ENCODE peak calls at places on chromosomes 3 and 15, in six cellular contexts. P is A549, D is breast epithelium, C is BJ, G is GM12865, L is ascending aorta. O is an unnamed sample.

GRCh38 chr3:48022178-48022577 is 6.0 kb upstream of the MAP4 start:
- DNase-seq in P (no peak), D (no peak), C (no peak), G (no peak), L (no peak), O (no peak)

GRCh38 chr15:88385078-88385700 is 82.0 kb downstream of the MRPL46 start:
- DNase-seq in P (peak; percentile 83), D (no peak), C (no peak), G (no peak), L (no peak), O (no peak)

GRCh38 chr15:70799667-70800450 is 36.5 kb upstream of the UACA start:
- DNase-seq in P (no peak), D (no peak), C (peak; percentile 97), G (no peak), L (no peak), O (no peak)

GRCh38 chr3:13570391-13571194 is 21.7 kb downstream of the FBLN2 start:
- DNase-seq in P (no peak), D (no peak), C (no peak), G (no peak), L (no peak), O (no peak)

GRCh38 chr3:193594946-193595689 is 2.1 kb downstream of the OPA1 start:
- DNase-seq in P (no peak), D (no peak), C (no peak), G (no peak), L (no peak), O (no peak)

GRCh38 chr15:73677146-73677607 is 7.0 kb upstream of the CD276 start:
- DNase-seq in P (peak; percentile 36), D (peak; percentile 64), C (no peak), G (peak; percentile 60), L (no peak), O (peak; percentile 18)

GRCh38 chr15:38267416-38268022 is 14.9 kb downstream of the SPRED1 start:
- DNase-seq in P (no peak), D (no peak), C (no peak), G (no peak), L (no peak), O (no peak)

GRCh38 chr3:58271901-58272501 is 34.0 kb upstream of the RPP14 start:
- DNase-seq in P (peak; percentile 49), D (no peak), C (peak; percentile 74), G (no peak), L (no peak), O (no peak)

GRCh38 chr3:24678441-24678865 is 183.8 kb upstream of the THRB start:
- DNase-seq in P (no peak), D (no peak), C (peak; percentile 66), G (no peak), L (no peak), O (no peak)

GRCh38 chr3:124558898-124559649 is 171.2 kb upstream of the UMPS start:
- DNase-seq in P (peak; percentile 36), D (peak; percentile 76), C (peak; percentile 86), G (no peak), L (peak; percentile 66), O (no peak)

DNA sequence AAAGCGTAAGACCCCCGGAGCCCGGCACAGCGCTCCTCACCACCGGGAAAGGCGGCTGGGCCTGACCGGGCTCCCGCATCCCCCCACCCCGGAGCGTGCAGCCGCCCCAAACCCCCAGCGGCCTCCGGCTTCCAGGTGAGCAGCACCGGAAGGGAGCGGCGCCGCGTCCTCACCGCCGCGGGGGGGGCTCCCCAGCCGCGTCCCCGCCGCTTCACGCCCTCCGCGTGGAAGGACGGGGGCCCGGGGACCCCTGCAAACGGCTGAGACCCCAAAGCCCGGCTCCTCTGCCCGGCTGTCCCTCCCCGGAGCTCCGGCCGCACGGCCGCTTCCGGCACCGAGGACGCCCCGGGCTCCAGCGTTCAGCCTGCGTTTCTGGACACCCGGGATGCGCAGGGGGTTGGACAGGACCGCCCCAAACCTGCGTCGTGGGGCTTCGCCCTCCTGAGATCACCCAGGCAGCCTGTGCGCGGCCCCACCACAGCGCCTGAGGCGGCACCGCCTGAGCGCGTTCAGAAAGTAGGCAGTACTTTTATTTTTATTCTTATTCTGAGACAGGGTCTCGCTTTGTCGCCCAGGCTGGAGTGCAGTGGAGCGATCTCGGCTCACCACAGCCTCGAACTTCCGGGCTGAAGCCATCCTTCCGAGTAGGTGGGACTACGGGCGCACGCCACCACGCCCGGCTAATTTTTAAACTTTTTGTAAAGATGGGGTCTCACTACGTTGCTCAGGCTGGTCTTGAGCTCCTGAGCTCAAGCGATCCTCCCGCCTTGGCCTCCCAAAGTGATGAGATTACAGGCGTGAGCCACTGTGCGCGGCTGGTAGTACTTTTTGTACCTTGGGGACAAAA is 51.6 kb upstream of the BLM start:
- DNase-seq in P (peak; percentile 95), D (peak; percentile 69), C (no peak), G (peak; percentile 96), L (no peak), O (peak; percentile 66)
- H3K4me3 ChIP-seq in P (peak overlapping the region; percentile 73), D (peak overlapping the region; percentile 84), C (peak overlapping the region; percentile 60), G (peak overlapping the region; percentile 75), L (peak overlapping the region; percentile 82), O (peak overlapping the region; percentile 73)

GRCh38 chr3:12098400-12098799 is 60.3 kb downstream of the TIMP4 start:
- DNase-seq in P (no peak), D (no peak), C (no peak), G (no peak), L (no peak), O (no peak)
- TF ChIP-seq CTCF in P (no peak), D (no peak), C (no peak), G (no peak), L (no peak), O (no peak)

GRCh38 chr3:138942861-138943623 is 3.9 kb downstream of the FOXL2 start:
- DNase-seq in P (no peak), D (no peak), C (no peak), G (no peak), L (no peak), O (no peak)
- H3K4me3 ChIP-seq in P (no peak overlapping the region), D (no peak overlapping the region), C (no peak overlapping the region), G (no peak overlapping the region), L (no peak overlapping the region), O (no peak overlapping the region)

GRCh38 chr3:154018100-154018696 is 103.0 kb upstream of the ARHGEF26 start:
- DNase-seq in P (peak; percentile 11), D (no peak), C (no peak), G (peak; percentile 57), L (no peak), O (peak; percentile 5)
- TF ChIP-seq CTCF in P (peak; percentile 41), D (no peak), C (peak; percentile 53), G (peak; percentile 68), L (no peak), O (peak; percentile 75)

DNA sequence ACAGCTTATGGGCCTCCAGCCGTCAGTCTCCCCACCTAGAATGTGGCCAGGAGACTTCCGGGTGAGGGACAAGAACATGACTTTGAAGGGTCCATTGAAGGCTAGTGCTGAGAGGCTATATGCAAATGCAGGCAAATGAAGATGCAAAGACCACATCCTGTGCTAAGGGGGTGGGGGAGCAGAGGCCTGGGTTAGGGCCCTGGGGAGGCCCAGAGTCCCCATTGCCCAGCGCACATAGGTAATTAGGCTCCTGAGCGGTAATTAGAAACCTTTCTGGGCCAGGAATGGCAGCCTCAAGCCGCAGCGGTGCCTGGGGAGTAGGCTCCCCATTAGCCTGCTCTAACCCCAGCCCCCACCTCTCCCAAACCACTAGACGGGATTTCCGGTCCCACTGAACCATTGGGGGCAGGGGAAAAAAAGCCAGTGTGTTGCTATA is 6.9 kb downstream of the CSK start:
- DNase-seq in P (no peak), D (no peak), C (no peak), G (peak; percentile 97), L (no peak), O (peak; percentile 92)
- H3K4me3 ChIP-seq in P (no peak overlapping the region), D (no peak overlapping the region), C (no peak overlapping the region), G (peak overlapping the region; percentile 98), L (no peak overlapping the region), O (peak overlapping the region; percentile 62)

GRCh38 chr15:40325188-40325587 is 1.7 kb downstream of the INAFM2 start:
- DNase-seq in P (no peak), D (no peak), C (no peak), G (no peak), L (no peak), O (no peak)
- TF ChIP-seq CTCF in P (no peak), D (no peak), C (no peak), G (no peak), L (no peak), O (no peak)

GRCh38 chr3:27312044-27312668 is 57.0 kb downstream of the NEK10 start:
- DNase-seq in P (peak; percentile 59), D (no peak), C (peak; percentile 35), G (peak; percentile 56), L (no peak), O (peak; percentile 15)
- H3K4me3 ChIP-seq in P (no peak overlapping the region), D (no peak overlapping the region), C (no peak overlapping the region), G (no peak overlapping the region), L (no peak overlapping the region), O (no peak overlapping the region)

DNA sequence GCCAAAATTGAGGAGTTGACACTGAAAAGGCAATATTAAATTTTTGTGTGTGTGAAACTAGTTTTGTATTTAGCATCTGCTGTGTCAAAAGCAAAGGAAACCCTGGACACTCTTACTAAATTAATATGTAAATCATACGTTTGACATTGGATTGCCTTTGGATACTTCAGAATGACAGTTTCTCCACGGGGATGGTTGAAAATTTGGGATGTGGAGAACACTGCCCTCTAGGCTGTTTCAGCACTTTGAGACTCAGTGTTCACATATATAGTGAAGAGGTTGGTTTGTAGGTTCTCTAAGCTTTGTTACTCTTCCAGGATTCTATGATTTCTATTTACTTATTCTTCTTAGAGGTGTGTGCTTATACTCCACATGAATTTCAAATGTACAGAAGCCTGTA is 3.0 kb downstream of the ROBO2 start:
- DNase-seq in P (no peak), D (no peak), C (no peak), G (no peak), L (no peak), O (no peak)
- TF ChIP-seq CTCF in P (no peak), D (no peak), C (peak; percentile 27), G (no peak), L (no peak), O (no peak)

O was measured in GM12864.